ENCODE peak calls at places on chromosomes 4 and X, in five cellular contexts. One of them, this sample, is unnamed.

GRCh38 chr4:26061248-26061986 is 147.4 kb downstream of the SMIM20 start:
- DNase-seq in IMR-90: peak
- DNase-seq in neuronal stem cell: no peak
- DNase-seq in H1: peak
- DNase-seq in mesenchymal stem cell: peak
- DNase-seq in this sample: peak

GRCh38 chrX:32448945-32449344 is 762.4 kb downstream of the DMD start:
- DNase-seq in IMR-90: no peak
- DNase-seq in neuronal stem cell: no peak
- DNase-seq in H1: no peak
- DNase-seq in mesenchymal stem cell: no peak
- DNase-seq in this sample: no peak

GRCh38 chrX:10021461-10022272 is 54.5 kb downstream of the CLDN34 start:
- DNase-seq in IMR-90: peak
- DNase-seq in neuronal stem cell: no peak
- DNase-seq in H1: no peak
- DNase-seq in mesenchymal stem cell: peak
- DNase-seq in this sample: peak

GRCh38 chr4:142762280-142762679 is 83.8 kb downstream of the INPP4B start:
- DNase-seq in IMR-90: no peak
- DNase-seq in neuronal stem cell: no peak
- DNase-seq in H1: no peak
- DNase-seq in mesenchymal stem cell: no peak
- DNase-seq in this sample: no peak

GRCh38 chr4:42104521-42104920 is 47.9 kb downstream of the BEND4 start:
- DNase-seq in IMR-90: peak
- DNase-seq in neuronal stem cell: no peak
- DNase-seq in H1: no peak
- DNase-seq in mesenchymal stem cell: no peak
- DNase-seq in this sample: peak

GRCh38 chr4:11194431-11194830 is 234.3 kb downstream of the HS3ST1 start:
- DNase-seq in IMR-90: no peak
- DNase-seq in neuronal stem cell: no peak
- DNase-seq in H1: no peak
- DNase-seq in mesenchymal stem cell: no peak
- DNase-seq in this sample: no peak

GRCh38 chr4:84710520-84710919 is 127.6 kb downstream of the CDS1 start:
- DNase-seq in IMR-90: no peak
- DNase-seq in neuronal stem cell: no peak
- DNase-seq in H1: no peak
- DNase-seq in mesenchymal stem cell: no peak
- DNase-seq in this sample: no peak

GRCh38 chr4:150960818-150961217 is 54.3 kb downstream of the LRBA start:
- DNase-seq in IMR-90: no peak
- DNase-seq in neuronal stem cell: no peak
- DNase-seq in H1: peak
- DNase-seq in mesenchymal stem cell: peak
- DNase-seq in this sample: peak

GRCh38 chrX:31228415-31228832 is 156.6 kb upstream of the FTHL17 start:
- DNase-seq in IMR-90: peak
- DNase-seq in neuronal stem cell: no peak
- DNase-seq in H1: no peak
- DNase-seq in mesenchymal stem cell: peak
- DNase-seq in this sample: no peak

GRCh38 chr4:118881512-118882146 is 7.0 kb upstream of the SYNPO2 start:
- DNase-seq in IMR-90: no peak
- DNase-seq in neuronal stem cell: no peak
- DNase-seq in H1: no peak
- DNase-seq in mesenchymal stem cell: no peak
- DNase-seq in this sample: peak

GRCh38 chr4:94828882-94829281 is 71.1 kb downstream of the BMPR1B start:
- DNase-seq in IMR-90: no peak
- DNase-seq in neuronal stem cell: no peak
- DNase-seq in H1: no peak
- DNase-seq in mesenchymal stem cell: no peak
- DNase-seq in this sample: no peak

GRCh38 chr4:161577604-161578301 is 586.0 kb downstream of the FSTL5 start:
- DNase-seq in IMR-90: peak
- DNase-seq in neuronal stem cell: no peak
- DNase-seq in H1: no peak
- DNase-seq in mesenchymal stem cell: peak
- DNase-seq in this sample: peak

GRCh38 chr4:175905939-175906338 is 93.9 kb upstream of the GPM6A start:
- DNase-seq in IMR-90: no peak
- DNase-seq in neuronal stem cell: no peak
- DNase-seq in H1: no peak
- DNase-seq in mesenchymal stem cell: no peak
- DNase-seq in this sample: no peak

GRCh38 chr4:80184053-80184790 is 13.1 kb upstream of the PRDM8 start:
- DNase-seq in IMR-90: peak
- DNase-seq in neuronal stem cell: peak
- DNase-seq in H1: no peak
- DNase-seq in mesenchymal stem cell: peak
- DNase-seq in this sample: peak

GRCh38 chr4:14234330-14234729 is 606.8 kb upstream of the BOD1L1 start:
- DNase-seq in IMR-90: no peak
- DNase-seq in neuronal stem cell: no peak
- DNase-seq in H1: no peak
- DNase-seq in mesenchymal stem cell: no peak
- DNase-seq in this sample: no peak

GRCh38 chr4:151198748-151199147 is 78.2 kb upstream of the PRSS48 start:
- DNase-seq in IMR-90: peak
- DNase-seq in neuronal stem cell: no peak
- DNase-seq in H1: no peak
- DNase-seq in mesenchymal stem cell: peak
- DNase-seq in this sample: no peak

GRCh38 chrX:24306430-24306829 is 7.4 kb downstream of the SUPT20HL2 start:
- DNase-seq in IMR-90: no peak
- DNase-seq in neuronal stem cell: no peak
- DNase-seq in H1: no peak
- DNase-seq in mesenchymal stem cell: no peak
- DNase-seq in this sample: peak

GRCh38 chrX:14936561-14936960 is 63.3 kb downstream of the MOSPD2 start:
- DNase-seq in IMR-90: peak
- DNase-seq in neuronal stem cell: no peak
- DNase-seq in H1: no peak
- DNase-seq in mesenchymal stem cell: peak
- DNase-seq in this sample: peak

GRCh38 chr4:35365186-35365585 is 879.1 kb downstream of the ARAP2 start:
- DNase-seq in IMR-90: no peak
- DNase-seq in neuronal stem cell: no peak
- DNase-seq in H1: no peak
- DNase-seq in mesenchymal stem cell: no peak
- DNase-seq in this sample: no peak

GRCh38 chr4:184318852-184319251 is 101.2 kb upstream of the ENPP6 start:
- DNase-seq in IMR-90: no peak
- DNase-seq in neuronal stem cell: no peak
- DNase-seq in H1: no peak
- DNase-seq in mesenchymal stem cell: no peak
- DNase-seq in this sample: no peak

GRCh38 chr4:183816882-183817509 is 88.1 kb upstream of the STOX2 start:
- DNase-seq in IMR-90: no peak
- DNase-seq in neuronal stem cell: no peak
- DNase-seq in H1: no peak
- DNase-seq in mesenchymal stem cell: no peak
- DNase-seq in this sample: no peak

GRCh38 chrX:18897611-18898010 is 86.3 kb downstream of the PHKA2 start:
- DNase-seq in IMR-90: no peak
- DNase-seq in neuronal stem cell: no peak
- DNase-seq in H1: no peak
- DNase-seq in mesenchymal stem cell: no peak
- DNase-seq in this sample: no peak

GRCh38 chr4:83618431-83618830 is 82.5 kb downstream of the GPAT3 start:
- DNase-seq in IMR-90: peak
- DNase-seq in neuronal stem cell: no peak
- DNase-seq in H1: no peak
- DNase-seq in mesenchymal stem cell: peak
- DNase-seq in this sample: peak

GRCh38 chr4:118981839-118982381 is 93.3 kb downstream of the SYNPO2 start:
- DNase-seq in IMR-90: peak
- DNase-seq in neuronal stem cell: peak
- DNase-seq in H1: no peak
- DNase-seq in mesenchymal stem cell: peak
- DNase-seq in this sample: peak

GRCh38 chrX:68669094-68669830 is 21.8 kb downstream of the STARD8 start:
- DNase-seq in IMR-90: no peak
- DNase-seq in neuronal stem cell: peak
- DNase-seq in H1: no peak
- DNase-seq in mesenchymal stem cell: no peak
- DNase-seq in this sample: peak

GRCh38 chr4:24322986-24323385 is 261.4 kb downstream of the DHX15 start:
- DNase-seq in IMR-90: no peak
- DNase-seq in neuronal stem cell: no peak
- DNase-seq in H1: no peak
- DNase-seq in mesenchymal stem cell: no peak
- DNase-seq in this sample: peak

GRCh38 chrX:103805860-103806259 is 26.2 kb downstream of the RAB9B start:
- DNase-seq in IMR-90: no peak
- DNase-seq in neuronal stem cell: no peak
- DNase-seq in H1: no peak
- DNase-seq in mesenchymal stem cell: no peak
- DNase-seq in this sample: no peak

GRCh38 chrX:103817502-103817901 is 14.6 kb downstream of the RAB9B start:
- DNase-seq in IMR-90: peak
- DNase-seq in neuronal stem cell: peak
- DNase-seq in H1: no peak
- DNase-seq in mesenchymal stem cell: peak
- DNase-seq in this sample: peak

GRCh38 chrX:103806862-103807474 is 25.1 kb downstream of the RAB9B start:
- DNase-seq in IMR-90: no peak
- DNase-seq in neuronal stem cell: no peak
- DNase-seq in H1: no peak
- DNase-seq in mesenchymal stem cell: no peak
- DNase-seq in this sample: no peak

DNA sequence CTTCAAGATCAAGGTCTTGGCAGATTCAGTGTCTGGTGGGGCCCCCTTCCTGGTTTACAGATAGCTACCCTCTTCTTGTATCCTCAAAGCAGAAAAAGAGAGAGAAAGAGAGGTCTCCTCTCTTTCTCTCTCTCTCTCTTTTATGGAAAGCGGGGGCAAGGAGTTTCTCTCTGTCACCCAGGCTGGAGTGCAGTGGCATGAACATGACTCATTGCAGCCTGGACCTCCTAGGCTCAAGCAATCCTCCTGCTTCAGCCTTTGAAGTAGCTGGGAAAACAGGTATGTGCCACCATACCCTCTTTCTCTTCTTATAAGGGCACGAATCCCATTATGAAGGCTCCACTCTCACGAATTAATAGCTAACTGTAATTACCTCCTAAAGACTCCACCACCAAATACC is 20.2 kb downstream of the RAB9B start:
- DNase-seq in IMR-90: no peak
- DNase-seq in neuronal stem cell: no peak
- DNase-seq in H1: no peak
- DNase-seq in mesenchymal stem cell: no peak
- DNase-seq in this sample: no peak
- H2BK5ac ChIP-seq in IMR-90: no peak
- H2BK5ac ChIP-seq in neuronal stem cell: no peak
- H2BK5ac ChIP-seq in H1: no peak
- H2BK5ac ChIP-seq in mesenchymal stem cell: no peak
- H2BK5ac ChIP-seq in this sample: no peak

DNA sequence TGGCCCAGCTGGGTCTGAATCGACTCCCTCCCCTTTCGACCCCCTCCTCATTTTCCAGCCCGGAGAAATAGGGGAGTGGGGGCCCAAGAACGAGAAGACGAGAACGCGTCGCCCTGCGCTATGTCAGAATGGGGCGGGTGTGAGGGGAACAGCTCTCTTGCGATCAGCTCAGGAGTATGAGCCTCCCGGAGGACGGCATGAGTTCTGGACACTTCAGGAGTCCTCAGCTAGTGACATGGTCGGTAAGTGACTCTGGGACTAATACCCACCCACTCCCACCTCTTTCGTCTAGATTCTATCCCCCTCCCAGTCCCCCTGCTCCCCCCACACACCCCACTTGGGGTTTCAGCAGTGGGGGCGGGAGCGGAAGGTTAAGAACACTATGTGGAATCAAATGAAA is 944 bp downstream of the KLF8 start:
- DNase-seq in IMR-90: no peak
- DNase-seq in neuronal stem cell: no peak
- DNase-seq in H1: no peak
- DNase-seq in mesenchymal stem cell: no peak
- DNase-seq in this sample: peak
- H3K4me3 ChIP-seq in IMR-90: no peak
- H3K4me3 ChIP-seq in neuronal stem cell: no peak
- H3K4me3 ChIP-seq in H1: peak
- H3K4me3 ChIP-seq in mesenchymal stem cell: peak
- H3K4me3 ChIP-seq in this sample: peak

DNA sequence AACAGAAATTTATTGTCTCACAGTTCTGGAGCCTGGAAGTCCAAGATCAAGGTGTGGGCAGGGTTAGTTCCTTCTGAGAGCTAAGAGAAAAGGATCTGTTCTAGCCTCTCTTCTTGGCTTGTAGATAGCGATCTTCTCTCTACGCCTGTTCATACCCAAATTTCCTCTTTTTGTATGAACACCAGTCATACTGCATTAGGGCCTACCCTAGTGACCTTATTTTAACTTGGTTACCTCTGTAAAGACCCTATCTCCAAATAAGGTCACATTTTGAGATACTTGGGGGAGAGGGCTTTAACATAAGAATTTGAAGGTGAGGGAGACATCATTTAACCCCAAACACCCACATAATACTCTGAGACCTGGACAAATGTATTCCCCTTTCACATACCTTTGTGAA is 55.6 kb upstream of the SPP1 start:
- DNase-seq in IMR-90: no peak
- DNase-seq in neuronal stem cell: no peak
- DNase-seq in H1: no peak
- DNase-seq in mesenchymal stem cell: no peak
- DNase-seq in this sample: no peak
- H2BK5ac ChIP-seq in IMR-90: no peak
- H2BK5ac ChIP-seq in neuronal stem cell: no peak
- H2BK5ac ChIP-seq in H1: peak
- H2BK5ac ChIP-seq in mesenchymal stem cell: no peak
- H2BK5ac ChIP-seq in this sample: peak

DNA sequence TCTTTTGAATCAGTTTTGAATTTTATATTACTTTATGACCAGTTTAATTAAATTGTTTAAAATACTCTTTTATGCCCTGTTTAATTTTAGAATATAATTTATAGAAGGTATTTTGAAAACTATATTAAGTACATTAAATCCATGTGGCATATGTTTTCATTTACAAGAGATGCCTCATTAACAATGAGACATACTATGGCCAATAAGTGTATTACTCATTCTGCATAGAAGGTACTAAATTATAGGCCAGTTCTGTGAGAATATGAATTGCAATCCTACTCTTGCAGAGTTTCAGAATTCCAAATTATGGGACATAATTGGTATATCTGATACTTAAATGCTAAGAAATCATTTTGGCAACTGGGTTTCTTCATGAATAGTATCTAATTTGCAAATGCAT is 951.1 kb downstream of the FAT4 start:
- DNase-seq in IMR-90: peak
- DNase-seq in neuronal stem cell: no peak
- DNase-seq in H1: no peak
- DNase-seq in mesenchymal stem cell: no peak
- DNase-seq in this sample: no peak
- H3K4me3 ChIP-seq in IMR-90: no peak
- H3K4me3 ChIP-seq in neuronal stem cell: no peak
- H3K4me3 ChIP-seq in H1: no peak
- H3K4me3 ChIP-seq in mesenchymal stem cell: no peak
- H3K4me3 ChIP-seq in this sample: no peak

This sample was measured in mesendoderm.